ENCODE peak calls at places on chromosomes 5 and 9, in nine cellular contexts. K, I, E, L, T, A, G, C and Z are unnamed samples.

GRCh38 chr5:88355490-88356050 is 86.9 kb upstream of the TMEM161B start:
- DNase-seq in K (no peak), I (no peak), E (no peak), L (no peak), T (no peak), A (no peak), G (no peak), C (no peak), Z (no peak)

GRCh38 chr9:96363175-96363967 is 20.1 kb downstream of the SLC35D2 start:
- DNase-seq in K (no peak), I (no peak), E (no peak), L (no peak), T (no peak), A (no peak), G (no peak), C (no peak), Z (no peak)

GRCh38 chr9:121852646-121853616 is 201.5 kb downstream of the DAB2IP start:
- DNase-seq in K (no peak), I (peak), E (no peak), L (no peak), T (no peak), A (no peak), G (no peak), C (no peak), Z (no peak)

GRCh38 chr5:60810438-60811085 is 33.5 kb downstream of the ELOVL7 start:
- DNase-seq in K (no peak), I (no peak), E (no peak), L (no peak), T (peak), A (no peak), G (no peak), C (no peak), Z (no peak)

GRCh38 chr5:44809956-44810276 is 1.2 kb downstream of the MRPS30 start:
- DNase-seq in K (no peak), I (no peak), E (no peak), L (no peak), T (no peak), A (no peak), G (no peak), C (no peak), Z (no peak)

GRCh38 chr9:87223397-87224246 is 274.0 kb upstream of the DAPK1 start:
- DNase-seq in K (peak), I (no peak), E (no peak), L (no peak), T (no peak), A (no peak), G (no peak), C (no peak), Z (no peak)

GRCh38 chr9:121483049-121483448 is 16.6 kb downstream of the GGTA1 start:
- DNase-seq in K (no peak), I (no peak), E (no peak), L (no peak), T (peak), A (no peak), G (no peak), C (no peak), Z (no peak)

GRCh38 chr9:134375430-134376385 is 49.5 kb downstream of the RXRA start:
- DNase-seq in K (peak), I (peak), E (no peak), L (peak), T (peak), A (peak), G (no peak), C (no peak), Z (no peak)

GRCh38 chr9:123712399-123712798 is 217.5 kb downstream of the DENND1A start:
- DNase-seq in K (no peak), I (no peak), E (no peak), L (no peak), T (peak), A (no peak), G (no peak), C (no peak), Z (no peak)

GRCh38 chr5:72634444-72634843 is 127.2 kb upstream of the ZNF366 start:
- DNase-seq in K (no peak), I (no peak), E (no peak), L (no peak), T (no peak), A (no peak), G (no peak), C (no peak), Z (no peak)

GRCh38 chr9:16869961-16870605 is 387 bp downstream of the BNC2 start:
- DNase-seq in K (no peak), I (no peak), E (no peak), L (peak), T (peak), A (peak), G (no peak), C (no peak), Z (no peak)
- TF ChIP-seq CTCF in K (no peak), I (no peak), E (no peak), L (no peak), T (no peak), A (no peak), G (no peak), C (no peak), Z (no peak)

GRCh38 chr9:14967450-14968321 is 57.5 kb upstream of the FREM1 start:
- DNase-seq in K (no peak), I (no peak), E (no peak), L (no peak), T (no peak), A (no peak), G (no peak), C (no peak), Z (no peak)
- TF ChIP-seq CTCF in K (no peak), I (no peak), E (no peak), L (no peak), T (no peak), A (no peak), G (no peak), C (no peak), Z (no peak)

GRCh38 chr9:76697110-76697509 is 67.1 kb upstream of the PCA3 start:
- DNase-seq in K (no peak), I (no peak), E (no peak), L (no peak), T (no peak), A (no peak), G (no peak), C (no peak), Z (no peak)

GRCh38 chr9:76697554-76697953 is 66.7 kb upstream of the PCA3 start:
- DNase-seq in K (no peak), I (no peak), E (no peak), L (no peak), T (no peak), A (no peak), G (no peak), C (no peak), Z (no peak)

GRCh38 chr9:76701441-76702031 is 62.7 kb upstream of the PCA3 start:
- DNase-seq in K (no peak), I (no peak), E (no peak), L (peak), T (no peak), A (no peak), G (no peak), C (no peak), Z (no peak)

GRCh38 chr9:76700916-76701315 is 63.3 kb upstream of the PCA3 start:
- DNase-seq in K (no peak), I (no peak), E (no peak), L (peak), T (no peak), A (no peak), G (no peak), C (no peak), Z (no peak)

GRCh38 chr9:76699966-76700365 is 64.3 kb upstream of the PCA3 start:
- DNase-seq in K (no peak), I (no peak), E (no peak), L (no peak), T (peak), A (no peak), G (no peak), C (no peak), Z (peak)
- TF ChIP-seq CTCF in K (no peak), I (no peak), E (no peak), L (no peak), T (peak), A (no peak), G (no peak), C (no peak), Z (no peak)

GRCh38 chr5:41636605-41637004 is 126.2 kb upstream of the PLCXD3 start:
- DNase-seq in K (no peak), I (no peak), E (peak), L (peak), T (no peak), A (no peak), G (no peak), C (no peak), Z (no peak)

GRCh38 chr5:41637869-41638268 is 127.5 kb upstream of the PLCXD3 start:
- DNase-seq in K (no peak), I (no peak), E (peak), L (no peak), T (no peak), A (no peak), G (no peak), C (no peak), Z (no peak)

GRCh38 chr5:41637424-41637823 is 127.0 kb upstream of the PLCXD3 start:
- DNase-seq in K (no peak), I (no peak), E (no peak), L (peak), T (peak), A (peak), G (no peak), C (no peak), Z (no peak)

GRCh38 chr5:41638685-41639084 is 128.3 kb upstream of the PLCXD3 start:
- DNase-seq in K (no peak), I (no peak), E (no peak), L (no peak), T (no peak), A (no peak), G (no peak), C (no peak), Z (no peak)

DNA sequence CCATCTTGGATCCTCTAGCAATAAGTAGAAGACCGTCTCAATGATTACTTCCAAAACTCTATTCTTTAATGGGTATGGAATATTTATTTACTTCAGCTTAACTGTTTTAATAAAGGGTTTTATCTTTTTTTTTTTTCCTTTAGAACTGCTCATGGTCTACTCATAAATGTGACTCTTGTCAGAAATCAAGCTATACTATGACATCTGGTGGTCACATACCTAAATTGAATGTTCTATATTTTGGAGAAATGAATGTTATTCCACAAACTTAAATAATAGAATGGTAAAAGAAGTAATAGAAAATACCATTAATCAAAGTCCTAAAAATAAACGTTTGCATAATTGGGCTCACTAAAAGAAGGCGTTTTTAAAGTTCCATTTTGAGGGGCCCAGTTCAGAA is 131.2 kb upstream of the PLCXD3 start:
- DNase-seq in K (no peak), I (no peak), E (no peak), L (no peak), T (no peak), A (no peak), G (no peak), C (no peak), Z (no peak)
- TF ChIP-seq CTCF in K (no peak), I (no peak), E (peak), L (peak), T (peak), A (peak), G (no peak), C (no peak), Z (no peak)

GRCh38 chr5:38845555-38846378 is at the start of gene OSMR:
- DNase-seq in K (peak), I (peak), E (no peak), L (peak), T (peak), A (peak), G (no peak), C (peak), Z (peak)
- TF ChIP-seq CTCF in K (no peak), I (no peak), E (no peak), L (peak), T (no peak), A (no peak), G (no peak), C (no peak), Z (no peak)

GRCh38 chr9:4831119-4831518 is 38.4 kb downstream of the RCL1 start:
- DNase-seq in K (no peak), I (no peak), E (no peak), L (no peak), T (no peak), A (no peak), G (no peak), C (no peak), Z (no peak)
- TF ChIP-seq CTCF in K (no peak), I (no peak), E (no peak), L (no peak), T (no peak), A (no peak), G (no peak), C (no peak), Z (no peak)

GRCh38 chr5:138353550-138353893 is 1.0 kb downstream of the KDM3B start:
- DNase-seq in K (no peak), I (no peak), E (peak), L (no peak), T (peak), A (no peak), G (no peak), C (no peak), Z (no peak)

GRCh38 chr5:138354387-138354786 is 1.9 kb downstream of the KDM3B start:
- DNase-seq in K (no peak), I (no peak), E (no peak), L (peak), T (no peak), A (no peak), G (no peak), C (no peak), Z (no peak)

GRCh38 chr5:138352071-138352721 is at the start of gene KDM3B:
- DNase-seq in K (peak), I (peak), E (peak), L (peak), T (peak), A (peak), G (peak), C (no peak), Z (no peak)

GRCh38 chr5:138351517-138351916 is 968 bp upstream of the KDM3B start:
- DNase-seq in K (no peak), I (no peak), E (no peak), L (no peak), T (peak), A (no peak), G (no peak), C (no peak), Z (no peak)

GRCh38 chr5:138352722-138353549 is 451 bp downstream of the KDM3B start:
- DNase-seq in K (peak), I (peak), E (peak), L (peak), T (peak), A (peak), G (peak), C (no peak), Z (no peak)
- TF ChIP-seq CTCF in K (peak), I (no peak), E (peak), L (peak), T (peak), A (peak), G (peak), C (peak), Z (peak)

GRCh38 chr5:149836451-149837139 is 106.5 kb downstream of the PPARGC1B start:
- DNase-seq in K (no peak), I (no peak), E (no peak), L (no peak), T (no peak), A (no peak), G (no peak), C (no peak), Z (no peak)

GRCh38 chr5:149838881-149839739 is 105.5 kb downstream of the PDE6A start:
- DNase-seq in K (no peak), I (no peak), E (no peak), L (no peak), T (peak), A (no peak), G (no peak), C (peak), Z (no peak)

GRCh38 chr5:149840226-149840825 is 104.3 kb downstream of the PDE6A start:
- DNase-seq in K (no peak), I (no peak), E (no peak), L (no peak), T (no peak), A (no peak), G (no peak), C (no peak), Z (no peak)

GRCh38 chr5:149839761-149840160 is 104.8 kb downstream of the PDE6A start:
- DNase-seq in K (no peak), I (no peak), E (no peak), L (no peak), T (no peak), A (no peak), G (no peak), C (peak), Z (no peak)

GRCh38 chr5:149837680-149838269 is 106.8 kb downstream of the PDE6A start:
- DNase-seq in K (peak), I (peak), E (peak), L (peak), T (peak), A (no peak), G (no peak), C (no peak), Z (no peak)
- TF ChIP-seq CTCF in K (peak), I (peak), E (peak), L (peak), T (peak), A (peak), G (no peak), C (peak), Z (peak)

GRCh38 chr5:7851240-7851592 is 283 bp upstream of the CFAP90 start:
- DNase-seq in K (no peak), I (no peak), E (no peak), L (no peak), T (no peak), A (no peak), G (no peak), C (no peak), Z (no peak)
- TF ChIP-seq CTCF in K (no peak), I (no peak), E (no peak), L (no peak), T (no peak), A (no peak), G (no peak), C (no peak), Z (no peak)

GRCh38 chr9:34546834-34547827 is 24.3 kb upstream of the ENHO start:
- DNase-seq in K (peak), I (peak), E (peak), L (peak), T (peak), A (peak), G (peak), C (peak), Z (no peak)
- TF ChIP-seq CTCF in K (peak), I (peak), E (peak), L (peak), T (peak), A (peak), G (peak), C (peak), Z (peak)